ENCODE peak calls at places on chromosomes 13 and 19, in five cellular contexts. E, Q, L, J and W are unnamed samples. For H3K9me3, the result is how much of the 10 kb centered on the place peaks cover.

GRCh38 chr13:79794936-79795335 is 314.0 kb downstream of the NDFIP2 start:
- DNase-seq in E (no peak), Q (no peak), L (no peak), J (no peak), W (no peak)

GRCh38 chr13:70841240-70842061 is 733.2 kb upstream of the KLHL1 start:
- DNase-seq in E (no peak), Q (no peak), L (no peak), J (no peak), W (no peak)

GRCh38 chr19:5006201-5006600 is 37.3 kb downstream of the KDM4B start:
- DNase-seq in E (peak), Q (no peak), L (no peak), J (no peak), W (no peak)

GRCh38 chr19:46206176-46206575 is 23.4 kb upstream of the IGFL1 start:
- DNase-seq in E (no peak), Q (no peak), L (no peak), J (no peak), W (no peak)

GRCh38 chr19:3509566-3509989 is 3.5 kb downstream of the FZR1 start:
- DNase-seq in E (peak), Q (no peak), L (no peak), J (no peak), W (no peak)

GRCh38 chr19:4567584-4568071 is 8.1 kb upstream of the SEMA6B start:
- DNase-seq in E (peak), Q (peak), L (peak), J (no peak), W (peak)

GRCh38 chr19:47351545-47351944 is 2.4 kb downstream of the DHX34 start:
- DNase-seq in E (peak), Q (peak), L (peak), J (no peak), W (peak)

GRCh38 chr19:1860133-1860775 is 3.1 kb downstream of the KLF16 start:
- DNase-seq in E (peak), Q (peak), L (peak), J (no peak), W (peak)

GRCh38 chr13:111976474-111977183 is 90.3 kb upstream of the SOX1 start:
- DNase-seq in E (no peak), Q (no peak), L (no peak), J (no peak), W (no peak)

GRCh38 chr13:29520671-29521070 is 74.8 kb downstream of the SLC7A1 start:
- DNase-seq in E (peak), Q (no peak), L (no peak), J (no peak), W (no peak)

GRCh38 chr19:1406496-1406817 is 929 bp upstream of the DAZAP1 start:
- DNase-seq in E (no peak), Q (no peak), L (no peak), J (peak), W (no peak)

GRCh38 chr13:42769650-42770049 is 11.7 kb upstream of the FAM216B start:
- DNase-seq in E (no peak), Q (no peak), L (no peak), J (no peak), W (no peak)

GRCh38 chr13:113511361-113511760 is 20.9 kb upstream of the DCUN1D2 start:
- DNase-seq in E (no peak), Q (no peak), L (no peak), J (no peak), W (no peak)

GRCh38 chr19:11448923-11449554 is 13.6 kb downstream of the PRKCSH start:
- DNase-seq in E (no peak), Q (no peak), L (no peak), J (no peak), W (no peak)

GRCh38 chr13:30526612-30527217 is 61.0 kb upstream of the HMGB1 start:
- DNase-seq in E (peak), Q (no peak), L (peak), J (no peak), W (no peak)

GRCh38 chr19:11465605-11466004 is 15.2 kb downstream of the ELAVL3 start:
- DNase-seq in E (no peak), Q (no peak), L (no peak), J (no peak), W (no peak)

GRCh38 chr19:15456871-15457700 is 7.3 kb downstream of the RASAL3 start:
- DNase-seq in E (no peak), Q (no peak), L (no peak), J (no peak), W (peak)

GRCh38 chr13:49371943-49372636 is 71.8 kb downstream of the CAB39L start:
- DNase-seq in E (no peak), Q (no peak), L (peak), J (no peak), W (no peak)

GRCh38 chr13:112626124-112626523 is 38.2 kb upstream of the TUBGCP3 start:
- DNase-seq in E (no peak), Q (no peak), L (no peak), J (no peak), W (no peak)

GRCh38 chr13:74920361-74920760 is 561.6 kb downstream of the TBC1D4 start:
- DNase-seq in E (no peak), Q (peak), L (no peak), J (no peak), W (no peak)

GRCh38 chr19:6861683-6862286 is 25.6 kb upstream of the ADGRE1 start:
- DNase-seq in E (no peak), Q (no peak), L (peak), J (no peak), W (no peak)

GRCh38 chr13:98945863-98946605 is 31.8 kb downstream of the DOCK9 start:
- DNase-seq in E (no peak), Q (no peak), L (no peak), J (no peak), W (no peak)

GRCh38 chr13:73355134-73355533 is 296.3 kb downstream of the KLF5 start:
- DNase-seq in E (no peak), Q (no peak), L (no peak), J (no peak), W (no peak)

GRCh38 chr13:73358606-73359005 is 299.8 kb downstream of the KLF5 start:
- DNase-seq in E (no peak), Q (no peak), L (no peak), J (no peak), W (no peak)
- H3K9me3 ChIP-seq in E (under half), Q (under half), L (under half), J (under half), W (under half)

GRCh38 chr19:17854061-17854460 is 5.6 kb upstream of the RPL18A start:
- DNase-seq in E (no peak), Q (no peak), L (no peak), J (no peak), W (no peak)

GRCh38 chr19:17860993-17861360 is 1.3 kb downstream of the RPL18A start:
- DNase-seq in E (peak), Q (no peak), L (no peak), J (no peak), W (no peak)

GRCh38 chr19:17859533-17860330 is at the start of gene RPL18A:
- DNase-seq in E (peak), Q (peak), L (peak), J (peak), W (peak)

GRCh38 chr19:17860331-17860992 is 752 bp downstream of the RPL18A start:
- DNase-seq in E (no peak), Q (no peak), L (no peak), J (no peak), W (no peak)

DNA sequence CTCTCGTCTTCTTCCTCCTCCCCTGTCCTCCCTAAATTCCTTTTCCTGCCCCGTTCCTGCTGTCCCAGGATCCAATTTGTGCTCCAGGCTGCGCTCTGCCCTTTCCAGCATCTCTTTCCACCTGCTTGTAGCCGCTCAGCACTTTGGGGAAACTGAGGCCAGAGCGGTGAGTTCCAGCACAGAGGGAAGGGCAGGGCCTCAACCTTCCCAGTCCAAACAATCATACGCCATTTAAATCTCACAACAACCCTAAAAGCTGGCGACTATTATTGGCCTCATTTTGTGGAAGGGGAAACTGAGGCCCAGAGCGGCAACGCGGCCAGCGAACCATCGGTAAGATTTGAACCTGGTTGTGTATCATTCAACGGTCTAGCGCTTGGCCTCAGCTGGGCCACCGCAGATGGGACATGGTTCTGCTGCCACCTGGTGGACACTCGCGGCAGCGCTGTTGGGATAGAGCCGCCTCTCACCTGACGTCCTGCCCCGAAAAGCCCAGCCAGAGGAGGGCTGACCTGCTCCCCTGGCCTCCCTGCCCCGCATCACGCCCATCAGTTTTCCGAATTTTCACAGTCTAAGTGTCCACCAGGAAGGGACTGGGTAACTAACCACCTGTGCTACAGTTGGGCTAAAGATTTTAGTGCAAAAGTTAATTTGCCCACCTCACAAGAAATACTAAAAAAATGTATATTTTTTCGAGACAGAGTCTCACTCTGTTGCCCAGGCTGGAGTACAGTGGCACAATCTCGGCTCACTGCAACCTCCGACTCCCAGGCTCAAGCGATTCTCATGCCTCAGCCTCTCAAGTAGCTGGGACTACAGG is 4.2 kb upstream of the RPL18A start:
- DNase-seq in E (peak), Q (peak), L (peak), J (peak), W (peak)
- TF ChIP-seq BHLHE40 in E (no peak), Q (peak), L (peak), J (peak), W (no peak)

DNA sequence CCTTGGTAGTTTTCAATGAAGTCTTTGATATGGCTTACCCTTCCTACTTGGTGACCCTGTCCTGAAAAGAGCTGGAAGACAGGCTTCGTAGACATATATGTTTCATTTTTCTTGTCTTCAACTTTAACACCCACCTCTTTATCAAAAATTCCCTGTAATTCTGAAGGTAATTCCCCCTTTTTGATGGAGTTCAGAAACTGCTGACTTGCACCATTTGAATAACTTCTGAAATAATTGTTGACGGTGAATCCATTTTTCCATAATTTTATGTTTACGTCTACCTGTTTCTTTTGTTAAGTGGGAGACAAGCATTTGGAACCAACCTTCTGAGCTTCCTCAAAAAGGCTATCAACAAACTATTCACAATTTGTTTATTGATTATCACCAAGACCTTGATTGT is 14.6 kb upstream of the ZNF177 start:
- DNase-seq in E (no peak), Q (no peak), L (no peak), J (no peak), W (no peak)
- H3K9me3 ChIP-seq in E (half or more), Q (under half), L (half or more), J (under half), W (half or more)

GRCh38 chr19:30742539-30742938 is 370.4 kb downstream of the ZNF536 start:
- DNase-seq in E (no peak), Q (no peak), L (no peak), J (no peak), W (no peak)

GRCh38 chr19:30744741-30745475 is 372.7 kb downstream of the ZNF536 start:
- DNase-seq in E (no peak), Q (no peak), L (no peak), J (no peak), W (no peak)

GRCh38 chr19:30742981-30743380 is 370.8 kb downstream of the ZNF536 start:
- DNase-seq in E (no peak), Q (no peak), L (no peak), J (no peak), W (no peak)

GRCh38 chr19:30743702-30744101 is 371.5 kb downstream of the ZNF536 start:
- DNase-seq in E (no peak), Q (no peak), L (no peak), J (no peak), W (no peak)

DNA sequence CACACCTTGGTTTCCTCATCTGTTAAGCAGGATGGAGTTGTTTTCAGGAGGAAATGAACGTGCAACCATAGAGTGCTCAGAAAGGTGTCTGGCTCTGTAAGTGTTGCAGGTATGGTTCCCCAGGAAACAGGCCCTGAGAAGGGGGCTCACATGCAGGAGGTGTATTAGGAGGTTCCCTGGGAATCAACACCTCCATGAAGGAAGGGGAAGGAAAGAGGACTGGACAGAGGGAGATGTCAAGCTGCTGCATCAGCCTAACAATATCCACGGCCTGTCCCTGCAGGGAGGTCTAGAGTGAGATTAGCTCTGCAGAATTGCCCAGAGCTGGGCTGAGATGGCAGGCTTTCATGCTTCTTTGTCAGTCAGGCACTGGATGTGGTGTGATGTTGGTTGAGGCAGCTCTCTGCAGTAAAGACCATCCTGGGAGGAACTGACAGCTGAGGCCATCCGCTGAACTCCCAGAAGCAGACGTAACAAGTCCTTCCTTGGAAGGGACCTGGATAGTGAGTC is 373.3 kb downstream of the ZNF536 start:
- DNase-seq in E (no peak), Q (no peak), L (no peak), J (no peak), W (no peak)
- TF ChIP-seq BHLHE40 in E (no peak), Q (no peak), L (no peak), J (no peak), W (no peak)

GRCh38 chr13:45132384-45133064 is 12.2 kb downstream of the GTF2F2 start:
- DNase-seq in E (no peak), Q (no peak), L (no peak), J (peak), W (no peak)
- H3K9me3 ChIP-seq in E (under half), Q (under half), L (under half), J (under half), W (under half)

GRCh38 chr19:32674153-32674958 is 624 bp downstream of the ANKRD27 start:
- DNase-seq in E (no peak), Q (no peak), L (no peak), J (no peak), W (no peak)

GRCh38 chr19:32675720-32676185 is at the start of gene RGS9BP:
- DNase-seq in E (peak), Q (peak), L (peak), J (no peak), W (peak)

GRCh38 chr19:32671883-32672282 is 3.1 kb downstream of the ANKRD27 start:
- DNase-seq in E (no peak), Q (peak), L (no peak), J (no peak), W (no peak)

GRCh38 chr19:32674959-32675719 is at the start of gene ANKRD27:
- DNase-seq in E (peak), Q (peak), L (peak), J (peak), W (peak)

DNA sequence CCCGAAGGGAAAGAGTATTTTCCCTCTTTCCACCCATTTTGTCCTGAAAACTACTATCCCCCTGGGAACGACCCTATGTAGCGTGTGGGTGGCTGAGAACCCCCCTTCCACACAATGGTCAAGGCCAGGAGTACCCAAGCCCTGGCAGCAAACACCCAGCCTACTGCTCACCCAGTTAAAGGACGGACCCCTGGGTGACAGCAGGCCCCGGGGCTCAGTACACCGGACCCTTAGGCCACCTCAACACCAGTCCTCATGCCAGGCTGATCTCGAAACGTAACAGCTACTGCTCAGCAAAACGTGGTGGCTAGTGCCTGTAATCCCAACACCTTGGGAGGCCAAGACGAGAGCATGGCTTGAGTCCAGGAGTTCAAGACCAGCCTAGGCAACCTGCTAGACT is 1.4 kb downstream of the ANKRD27 start:
- DNase-seq in E (no peak), Q (no peak), L (no peak), J (no peak), W (no peak)
- TF ChIP-seq BHLHE40 in E (no peak), Q (no peak), L (no peak), J (no peak), W (no peak)

GRCh38 chr19:52112624-52113023 is 17.1 kb upstream of the ZNF841 start:
- DNase-seq in E (no peak), Q (no peak), L (no peak), J (no peak), W (no peak)
- H3K9me3 ChIP-seq in E (half or more), Q (under half), L (half or more), J (under half), W (half or more)